ENCODE peak calls at places on chromosomes 6 and 20, in five cellular contexts. E is A549, R is spleen, D is upper lobe of left lung, K is bronchial epithelial cell. M is an unnamed sample.
A peak's percentile ranks its signal among the peaks of the same experiment; 100 is the strongest.

GRCh38 chr6:150770631-150771030 is 94.9 kb upstream of the MTHFD1L start:
- DNase-seq in K (no peak), R (no peak), E (no peak), D (no peak), M (no peak)

GRCh38 chr6:27866370-27867050 is 45.7 kb downstream of the OR2B2 start:
- DNase-seq in K (peak; percentile 71), E (no peak), D (peak; percentile 24), R (no peak), M (no peak)

GRCh38 chr6:111718326-111718725 is 112.6 kb upstream of the TRAF3IP2 start:
- DNase-seq in R (no peak), E (no peak), D (no peak), K (no peak), M (no peak)

GRCh38 chr6:35581633-35582032 is 68.9 kb upstream of the TULP1 start:
- DNase-seq in K (no peak), D (no peak), R (no peak), E (no peak), M (no peak)

GRCh38 chr6:77880501-77880900 is 227.7 kb downstream of the MEI4 start:
- DNase-seq in K (peak; percentile 6), E (no peak), D (no peak), R (no peak), M (peak; percentile 16)

GRCh38 chr6:31559958-31560696 is 12.0 kb upstream of the LTA start:
- DNase-seq in E (no peak), K (peak; percentile 44), R (peak; percentile 94), D (peak; percentile 77), M (no peak)

GRCh38 chr6:139747154-139747553 is 372.7 kb upstream of the CITED2 start:
- DNase-seq in E (no peak), D (peak; percentile 30), R (no peak), K (no peak), M (no peak)

GRCh38 chr6:14386263-14386981 is 268.9 kb downstream of the CD83 start:
- DNase-seq in D (no peak), E (no peak), R (no peak), K (no peak), M (no peak)

GRCh38 chr6:106520711-106521367 is 108.5 kb downstream of the RTN4IP1 start:
- DNase-seq in E (no peak), R (peak; percentile 91), K (no peak), D (peak; percentile 75), M (no peak)

GRCh38 chr6:17703256-17703694 is 3.5 kb downstream of the NUP153 start:
- DNase-seq in E (no peak), R (no peak), D (no peak), K (peak; percentile 89), M (no peak)

GRCh38 chr6:166852484-166852975 is 103.8 kb downstream of the RNASET2 start:
- DNase-seq in R (no peak), K (no peak), D (no peak), E (no peak), M (no peak)

GRCh38 chr6:26421259-26422144 is 18.8 kb upstream of the BTN3A3 start:
- DNase-seq in E (peak; percentile 92), R (peak; percentile 89), K (peak; percentile 89), D (peak; percentile 81), M (peak; percentile 85)

DNA sequence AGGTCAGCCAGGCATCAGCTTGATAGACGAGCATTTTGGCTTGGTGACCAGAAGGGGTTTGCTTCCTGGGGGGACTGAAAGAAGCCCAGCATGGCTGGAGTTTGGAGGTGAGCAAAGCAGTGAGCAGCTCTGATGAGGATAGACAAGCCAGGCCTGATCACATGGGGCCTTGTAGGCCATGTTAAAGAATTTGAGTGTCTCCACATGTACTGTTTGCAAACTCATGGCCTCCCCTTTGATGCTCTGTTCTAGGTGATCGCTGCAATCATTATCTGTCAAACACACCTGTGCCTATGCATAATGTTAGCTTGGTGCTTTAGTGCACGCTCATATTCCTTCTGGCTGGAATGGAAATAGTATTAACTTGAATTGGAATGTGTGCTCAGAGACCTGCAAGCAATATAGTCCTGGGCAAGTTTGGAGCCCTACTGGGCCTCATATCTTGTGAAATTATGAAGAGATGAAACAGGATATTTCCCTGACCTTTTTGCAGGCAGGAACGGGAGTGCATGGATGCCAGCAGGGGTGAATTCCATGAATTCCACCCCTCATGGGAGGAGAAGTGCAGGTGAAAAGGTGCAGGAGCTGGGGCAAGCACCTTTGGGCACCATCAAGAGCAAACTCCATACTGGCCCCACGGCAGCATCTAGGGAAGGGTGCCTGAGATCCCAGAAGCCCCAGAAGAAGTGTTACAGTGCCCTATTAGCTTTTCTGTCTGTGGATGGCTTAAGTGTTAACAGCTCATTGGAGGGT is 480.5 kb downstream of the EPM2A start:
- DNase-seq in K (no peak), E (no peak), R (no peak), D (no peak), M (no peak)
- TF ChIP-seq CTCF in K (no peak), E (no peak), R (no peak), D (no peak), M (no peak)

GRCh38 chr6:156826290-156826955 is 49.2 kb downstream of the ARID1B start:
- DNase-seq in D (peak; percentile 74), R (no peak), E (no peak), K (no peak), M (no peak)

GRCh38 chr6:156827382-156827781 is 50.2 kb downstream of the ARID1B start:
- DNase-seq in R (no peak), E (no peak), K (no peak), D (no peak), M (no peak)

GRCh38 chr6:156825475-156825874 is 48.3 kb downstream of the ARID1B start:
- DNase-seq in E (no peak), R (no peak), D (no peak), K (no peak), M (no peak)

GRCh38 chr6:156830126-156830525 is 52.9 kb downstream of the ARID1B start:
- DNase-seq in D (no peak), K (no peak), E (no peak), R (no peak), M (no peak)

GRCh38 chr6:156828280-156828703 is 51.1 kb downstream of the ARID1B start:
- DNase-seq in R (no peak), E (peak; percentile 37), D (peak; percentile 44), K (peak; percentile 91), M (peak; percentile 28)
- H3K4me3 ChIP-seq in R (no peak overlapping the region), E (peak overlapping the region; percentile 26), D (no peak overlapping the region), K (no peak overlapping the region), M (no peak overlapping the region)

GRCh38 chr20:18041462-18041861 is 16.3 kb downstream of the OVOL2 start:
- DNase-seq in K (no peak), E (no peak), D (no peak), R (no peak), M (no peak)

GRCh38 chr20:18048191-18048590 is 9.5 kb downstream of the OVOL2 start:
- DNase-seq in R (no peak), E (no peak), K (no peak), D (no peak), M (no peak)

GRCh38 chr20:18039063-18039462 is 18.7 kb downstream of the OVOL2 start:
- DNase-seq in E (no peak), K (no peak), D (no peak), R (no peak), M (no peak)

GRCh38 chr20:18046535-18046934 is 11.2 kb downstream of the OVOL2 start:
- DNase-seq in R (no peak), K (no peak), D (no peak), E (no peak), M (no peak)

DNA sequence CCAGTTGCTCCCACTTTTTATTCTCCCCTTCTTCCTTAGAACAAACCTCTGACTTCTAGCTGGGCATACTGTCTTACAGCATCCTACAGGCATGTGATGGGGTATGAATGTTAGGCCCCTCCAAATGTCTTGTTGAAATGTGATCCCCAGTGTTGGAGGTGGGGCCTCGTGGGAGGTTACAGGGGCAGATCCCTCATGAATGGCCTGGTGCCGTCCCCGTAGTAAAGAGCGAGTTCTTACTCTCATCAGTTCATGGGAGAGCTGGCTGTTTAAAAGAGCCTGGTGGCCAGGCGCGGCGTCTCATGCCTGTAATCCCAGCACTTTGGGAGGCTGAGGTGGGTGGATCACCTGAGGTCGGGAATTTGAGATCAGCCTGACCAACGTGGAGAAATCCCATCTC is 15.5 kb downstream of the OVOL2 start:
- DNase-seq in R (no peak), D (no peak), K (no peak), E (no peak), M (no peak)
- TF ChIP-seq CTCF in R (no peak), D (no peak), K (no peak), E (no peak), M (no peak)

DNA sequence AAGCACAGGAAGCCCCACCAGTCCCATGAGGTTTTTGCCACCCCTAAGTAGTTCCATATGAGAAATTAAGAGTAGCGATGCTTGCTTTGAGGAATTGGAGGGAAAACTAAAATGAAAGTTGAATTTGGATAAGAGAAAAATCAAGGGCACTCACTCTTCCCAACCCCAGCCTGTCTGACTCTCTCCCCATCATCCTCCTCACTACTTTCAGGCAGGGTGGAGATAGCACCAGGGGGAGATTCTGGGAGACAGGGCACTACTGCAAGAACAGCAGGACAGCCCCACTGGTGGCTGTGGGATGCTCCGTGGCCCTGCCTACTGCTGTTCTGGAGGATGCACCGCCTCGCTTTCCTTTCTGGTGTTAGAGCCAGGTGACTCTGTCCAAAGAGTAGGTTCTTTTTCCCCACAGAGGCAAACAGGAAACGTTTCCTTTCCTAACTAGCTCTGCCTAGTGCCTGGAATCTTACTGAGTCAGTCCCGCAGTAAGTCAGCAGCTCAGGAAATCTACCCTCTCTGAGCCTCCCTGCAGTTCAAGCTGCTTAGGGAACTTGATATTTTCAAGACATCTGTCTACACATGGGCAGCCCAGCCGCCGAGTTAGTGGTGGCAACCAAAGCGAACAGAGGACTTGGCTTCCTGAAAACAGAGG is 11.2 kb downstream of the HLA-E start:
- DNase-seq in R (no peak), D (no peak), K (peak; percentile 75), E (no peak), M (no peak)
- H3K4me3 ChIP-seq in R (peak overlapping the region; percentile 11), D (no peak overlapping the region), K (no peak overlapping the region), E (no peak overlapping the region), M (no peak overlapping the region)

GRCh38 chr6:155660243-155660977 is 204.8 kb upstream of the NOX3 start:
- DNase-seq in R (no peak), K (no peak), E (no peak), D (no peak), M (no peak)
- TF ChIP-seq CTCF in R (no peak), K (no peak), E (no peak), D (no peak), M (no peak)

DNA sequence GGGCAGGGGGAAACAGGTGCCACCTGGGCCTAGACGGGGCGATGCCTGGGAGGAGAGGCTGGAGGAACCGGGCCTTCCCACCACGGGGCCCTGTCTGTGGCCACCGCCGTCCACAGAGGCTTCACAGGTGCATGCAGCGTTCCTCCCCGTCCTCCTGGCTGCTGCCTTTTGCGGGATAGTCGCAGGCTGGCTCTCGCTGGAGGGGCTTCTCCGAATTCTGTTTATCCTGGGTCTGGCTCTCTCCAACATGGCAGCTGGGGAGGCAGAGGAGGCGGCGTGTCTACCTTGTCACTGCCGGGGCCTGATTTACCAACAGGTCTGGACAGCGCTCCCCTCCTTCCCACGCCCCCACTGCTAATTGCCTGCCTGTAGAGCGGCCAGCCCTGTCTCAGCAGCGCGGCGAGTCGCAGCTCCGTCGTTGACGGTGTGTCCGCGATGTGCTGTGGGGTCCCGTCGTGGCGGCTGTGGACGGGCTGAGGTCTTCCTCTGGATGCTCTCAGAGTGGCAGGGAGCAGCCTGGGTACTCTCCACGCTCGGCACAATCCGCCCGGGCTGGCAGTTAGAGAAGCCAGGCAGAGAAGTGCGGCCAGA is 262.9 kb downstream of the TAF4 start:
- DNase-seq in D (no peak), K (no peak), R (peak; percentile 58), E (no peak), M (no peak)
- H3K4me3 ChIP-seq in D (no peak overlapping the region), K (no peak overlapping the region), R (no peak overlapping the region), E (no peak overlapping the region), M (no peak overlapping the region)